ENCODE peak calls at places on chromosomes 2 and 18, in four cellular contexts. S, G, F and M are unnamed samples. For H3K9me3, the result is how much of the 10 kb centered on the place peaks cover.

GRCh38 chr2:74267068-74267467 is 68.7 kb downstream of the MTHFD2 start:
- DNase-seq in S (peak), G (peak), F (peak), M (peak)

GRCh38 chr2:241870081-241870541 is 582 bp downstream of the RTP5 start:
- DNase-seq in F (no peak), S (no peak), G (no peak), M (no peak)

GRCh38 chr2:10620481-10620880 is 69.3 kb downstream of the NOL10 start:
- DNase-seq in S (no peak), F (no peak), G (peak), M (no peak)

GRCh38 chr2:223725494-223725893 is 111.9 kb downstream of the AP1S3 start:
- DNase-seq in F (peak), S (no peak), G (peak), M (no peak)

GRCh38 chr2:199602271-199602895 is 144.6 kb upstream of the SATB2 start:
- DNase-seq in G (peak), F (peak), S (no peak), M (no peak)

GRCh38 chr2:55168221-55169154 is 63.6 kb downstream of the CLHC1 start:
- DNase-seq in S (no peak), F (no peak), G (peak), M (peak)

GRCh38 chr2:28413152-28413895 is 20.7 kb downstream of the FOSL2 start:
- DNase-seq in G (no peak), S (no peak), F (peak), M (no peak)

GRCh38 chr2:192877159-192877558 is 682.4 kb upstream of the TMEFF2 start:
- DNase-seq in S (no peak), G (no peak), F (no peak), M (no peak)

GRCh38 chr2:31268344-31268743 is 34.4 kb downstream of the EHD3 start:
- DNase-seq in F (peak), G (no peak), S (no peak), M (no peak)

GRCh38 chr2:122098301-122098700 is 342.9 kb downstream of the TSN start:
- DNase-seq in F (no peak), S (no peak), G (no peak), M (no peak)

GRCh38 chr2:30362468-30363081 is 84.5 kb upstream of the LCLAT1 start:
- DNase-seq in F (no peak), G (peak), S (no peak), M (no peak)

GRCh38 chr2:235609746-235610145 is 115.9 kb downstream of the AGAP1 start:
- DNase-seq in F (no peak), S (no peak), G (no peak), M (no peak)

GRCh38 chr2:143694335-143694734 is 565.1 kb downstream of the ARHGAP15 start:
- DNase-seq in S (no peak), F (no peak), G (no peak), M (no peak)

GRCh38 chr18:21300035-21300434 is 58.0 kb downstream of the GREB1L start:
- DNase-seq in F (no peak), S (no peak), G (no peak), M (no peak)

GRCh38 chr2:108573070-108573469 is 38.8 kb downstream of the LIMS1 start:
- DNase-seq in S (no peak), G (peak), F (no peak), M (no peak)

GRCh38 chr2:20771296-20771695 is 51.6 kb downstream of the LDAH start:
- DNase-seq in F (no peak), G (no peak), S (no peak), M (no peak)

GRCh38 chr2:27118525-27119329 is at the start of gene CGREF1:
- DNase-seq in G (peak), F (peak), S (no peak), M (no peak)

GRCh38 chr2:62036761-62037250 is 131.3 kb downstream of the COMMD1 start:
- DNase-seq in S (no peak), F (no peak), G (no peak), M (no peak)

GRCh38 chr2:216188956-216189355 is 79.8 kb downstream of the XRCC5 start:
- DNase-seq in G (peak), S (no peak), F (no peak), M (no peak)
- H3K27ac ChIP-seq in G (no peak), S (no peak), F (no peak), M (no peak)

GRCh38 chr2:157876066-157876770 is at the start of gene ACVR1:
- DNase-seq in G (peak), S (peak), F (peak), M (peak)
- H3K9me3 ChIP-seq in G (under half), S (under half), F (under half), M (under half)

DNA sequence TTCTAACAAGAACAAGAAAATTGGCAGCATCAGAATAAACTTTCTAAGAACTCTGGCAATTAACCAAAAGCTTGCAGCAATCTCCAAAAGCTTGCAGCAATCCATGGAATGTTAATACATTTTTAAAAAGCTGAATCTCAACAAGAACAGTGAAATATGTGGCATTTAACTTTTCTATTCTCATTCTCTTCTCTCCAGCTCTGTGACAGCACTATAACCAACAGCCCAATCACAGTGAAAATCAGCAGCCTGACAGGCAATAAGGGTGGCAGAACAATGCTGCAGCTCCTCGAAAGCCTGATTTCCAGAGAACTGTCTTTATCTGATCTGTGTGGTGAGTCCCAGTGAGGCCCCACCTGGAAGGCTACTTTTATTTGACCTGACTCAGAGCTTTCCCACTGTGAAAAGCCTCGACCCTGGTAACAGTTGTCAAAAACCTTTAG is 60.0 kb downstream of the TMEM131 start:
- DNase-seq in G (peak), F (peak), S (no peak), M (no peak)
- H3K27ac ChIP-seq in G (peak), F (peak), S (no peak), M (no peak)

GRCh38 chr18:79932907-79933306 is 18.5 kb downstream of the SLC66A2 start:
- DNase-seq in G (no peak), S (no peak), F (no peak), M (no peak)

GRCh38 chr18:79928563-79928960 is 22.9 kb downstream of the SLC66A2 start:
- DNase-seq in G (no peak), S (no peak), F (no peak), M (no peak)

GRCh38 chr18:79926715-79927596 is 24.5 kb downstream of the SLC66A2 start:
- DNase-seq in F (peak), S (no peak), G (no peak), M (no peak)

GRCh38 chr18:79927597-79928562 is 23.6 kb downstream of the SLC66A2 start:
- DNase-seq in F (peak), S (no peak), G (no peak), M (no peak)

DNA sequence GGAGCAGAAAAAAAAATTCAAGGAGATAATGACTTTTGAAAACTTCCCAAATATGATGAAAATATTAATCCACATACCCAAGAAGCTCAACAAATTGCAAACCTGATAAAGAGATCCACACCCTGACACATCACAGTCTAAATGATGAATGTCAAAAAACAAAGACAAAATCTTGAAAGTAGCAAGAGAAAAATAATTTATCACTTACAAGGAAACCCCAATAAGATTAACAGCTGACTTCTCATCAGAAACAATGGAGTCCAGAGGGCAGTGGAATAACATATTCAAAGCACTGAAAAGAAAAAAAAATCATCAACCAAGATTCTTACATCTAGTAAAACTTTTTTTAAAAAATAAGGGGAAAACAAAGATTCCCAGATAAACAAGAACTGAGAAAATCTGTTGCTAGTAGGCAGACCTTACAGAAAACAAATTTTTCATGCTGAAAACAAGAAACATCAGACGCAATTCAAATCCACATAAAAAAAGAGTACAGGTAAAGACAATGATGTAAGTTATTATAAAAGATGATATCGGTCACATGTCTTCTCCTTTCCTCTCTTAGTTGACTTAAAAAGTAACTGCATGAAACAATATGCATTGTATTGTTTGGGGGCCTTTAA is 21.3 kb downstream of the SLC66A2 start:
- DNase-seq in F (no peak), S (no peak), G (no peak), M (no peak)
- H3K9me3 ChIP-seq in F (under half), S (under half), G (under half), M (under half)

GRCh38 chr2:32946314-32947075 is at the start of gene LTBP1:
- DNase-seq in F (peak), G (peak), S (peak), M (peak)

GRCh38 chr2:32948266-32948665 is 1.5 kb downstream of the LTBP1 start:
- DNase-seq in G (no peak), S (no peak), F (no peak), M (no peak)

GRCh38 chr2:32945286-32945685 is 1.5 kb upstream of the LTBP1 start:
- DNase-seq in S (no peak), F (no peak), G (no peak), M (no peak)

GRCh38 chr2:32947484-32948143 is 861 bp downstream of the LTBP1 start:
- DNase-seq in S (no peak), F (peak), G (peak), M (peak)

DNA sequence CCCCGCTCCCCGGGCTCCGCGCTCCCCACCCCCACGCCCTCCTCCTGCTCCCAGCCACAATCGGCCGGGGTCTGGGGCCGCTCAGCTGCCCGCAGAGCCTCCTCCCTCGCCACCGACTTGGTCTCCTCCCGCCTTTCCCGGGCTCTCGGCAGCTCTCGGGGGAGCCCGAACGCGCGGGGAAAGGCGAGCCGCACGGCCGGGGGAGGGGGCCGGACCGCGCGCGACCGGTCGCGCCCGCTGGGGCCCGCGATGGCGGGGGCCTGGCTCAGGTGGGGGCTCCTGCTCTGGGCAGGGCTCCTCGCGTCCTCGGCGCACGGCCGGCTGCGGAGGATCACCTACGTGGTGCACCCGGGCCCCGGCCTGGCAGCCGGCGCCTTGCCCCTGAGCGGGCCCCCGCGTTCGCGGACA is 327 bp downstream of the LTBP1 start:
- DNase-seq in F (peak), G (no peak), S (no peak), M (no peak)
- H3K27ac ChIP-seq in F (no peak), G (no peak), S (no peak), M (no peak)

GRCh38 chr18:78739843-78740677 is 239.6 kb upstream of the SALL3 start:
- DNase-seq in G (no peak), S (no peak), F (peak), M (no peak)
- H3K9me3 ChIP-seq in G (under half), S (under half), F (under half), M (under half)

GRCh38 chr2:211205841-211206240 is 649.4 kb downstream of the CPS1 start:
- DNase-seq in F (no peak), S (no peak), G (no peak), M (no peak)

GRCh38 chr2:211204456-211204855 is 648.1 kb downstream of the CPS1 start:
- DNase-seq in G (no peak), S (no peak), F (no peak), M (no peak)

GRCh38 chr2:211205358-211205757 is 649.0 kb downstream of the CPS1 start:
- DNase-seq in G (no peak), S (no peak), F (no peak), M (no peak)

GRCh38 chr2:211203986-211204385 is 647.6 kb downstream of the CPS1 start:
- DNase-seq in S (no peak), G (no peak), F (no peak), M (no peak)
- H3K27ac ChIP-seq in S (no peak), G (no peak), F (no peak), M (no peak)

DNA sequence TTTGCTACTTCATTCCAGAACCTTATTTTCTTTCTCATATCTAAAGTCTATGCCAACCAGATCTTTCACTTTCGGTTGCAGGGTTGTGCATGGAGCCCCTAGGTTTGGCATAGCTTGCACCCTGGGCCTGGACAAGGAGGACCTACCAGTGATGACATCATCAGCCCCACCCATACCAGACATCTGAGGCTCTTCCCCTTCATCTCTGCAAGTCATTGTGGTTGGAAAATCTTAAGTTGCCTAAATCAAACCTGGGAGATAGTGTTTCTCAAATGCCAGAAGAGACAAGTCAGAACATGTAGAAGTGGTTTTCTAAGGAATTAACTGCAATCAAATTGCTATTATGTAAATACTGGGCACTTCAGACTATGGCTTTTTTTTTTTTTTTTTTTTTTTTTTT is 363.3 kb downstream of the ZNF516 start:
- DNase-seq in F (no peak), S (no peak), G (no peak), M (no peak)
- H3K9me3 ChIP-seq in F (under half), S (under half), G (under half), M (under half)

GRCh38 chr2:43484323-43484930 is 111.4 kb downstream of the THADA start:
- DNase-seq in F (no peak), S (no peak), G (peak), M (no peak)
- H3K27ac ChIP-seq in F (no peak), S (no peak), G (no peak), M (no peak)